ENCODE peak calls at places on chromosomes 7 and 10, in nine cellular contexts. B, R, M, C, A, W, Q, T and I are unnamed samples.

GRCh38 chr10:5811387-5811821 is 1.8 kb downstream of the GDI2 start:
- DNase-seq in B (peak; percentile 66), R (peak; percentile 54), M (peak; percentile 70), C (peak; percentile 53), A (no peak), W (peak; percentile 60), Q (peak; percentile 50), T (no peak), I (no peak)

GRCh38 chr7:6228865-6229264 is 43.6 kb downstream of the CYTH3 start:
- DNase-seq in B (no peak), R (no peak), M (peak; percentile 78), C (peak; percentile 70), A (no peak), W (peak; percentile 86), Q (peak; percentile 30), T (no peak), I (no peak)

GRCh38 chr7:76209310-76209709 is 7.6 kb downstream of the SRRM3 start:
- DNase-seq in B (no peak), R (no peak), M (no peak), C (no peak), A (no peak), W (no peak), Q (no peak), T (no peak), I (no peak)

GRCh38 chr10:18066947-18067346 is 73.3 kb upstream of the CACNB2 start:
- DNase-seq in B (peak; percentile 13), R (no peak), M (peak; percentile 22), C (no peak), A (no peak), W (peak; percentile 44), Q (no peak), T (no peak), I (no peak)

GRCh38 chr7:73599151-73599882 is 20.9 kb upstream of the TBL2 start:
- DNase-seq in B (no peak), R (no peak), M (no peak), C (no peak), A (no peak), W (no peak), Q (no peak), T (no peak), I (no peak)

GRCh38 chr7:82163586-82163985 is 280.0 kb downstream of the CACNA2D1 start:
- DNase-seq in B (no peak), R (no peak), M (no peak), C (no peak), A (no peak), W (no peak), Q (no peak), T (no peak), I (no peak)

GRCh38 chr10:63114031-63114814 is 18.9 kb upstream of the NRBF2 start:
- DNase-seq in B (no peak), R (peak; percentile 89), M (peak; percentile 98), C (peak; percentile 98), A (peak; percentile 77), W (peak; percentile 92), Q (no peak), T (peak; percentile 55), I (no peak)

GRCh38 chr7:21616796-21617436 is 74.1 kb downstream of the DNAH11 start:
- DNase-seq in B (peak; percentile 89), R (peak; percentile 87), M (peak; percentile 85), C (peak; percentile 81), A (no peak), W (peak; percentile 41), Q (peak; percentile 67), T (no peak), I (no peak)

GRCh38 chr10:62919776-62920175 is 103.6 kb upstream of the EGR2 start:
- DNase-seq in B (no peak), R (peak; percentile 47), M (no peak), C (peak; percentile 67), A (no peak), W (peak; percentile 35), Q (no peak), T (no peak), I (no peak)

GRCh38 chr7:17939111-17939669 is 1.1 kb downstream of the SNX13 start:
- DNase-seq in B (no peak), R (peak; percentile 47), M (peak; percentile 35), C (peak; percentile 44), A (no peak), W (peak; percentile 65), Q (peak; percentile 67), T (no peak), I (no peak)

GRCh38 chr7:43658718-43659548 is 70.4 kb downstream of the COA1 start:
- DNase-seq in B (no peak), R (peak; percentile 83), M (peak; percentile 91), C (peak; percentile 92), A (no peak), W (peak; percentile 82), Q (peak; percentile 36), T (no peak), I (no peak)

GRCh38 chr10:79360499-79361342 is 13.5 kb downstream of the PPIF start:
- DNase-seq in B (no peak), R (no peak), M (no peak), C (no peak), A (no peak), W (no peak), Q (no peak), T (no peak), I (peak; percentile 39)

GRCh38 chr10:59387951-59388431 is 25.6 kb upstream of the FAM13C start:
- DNase-seq in B (no peak), R (peak; percentile 31), M (peak; percentile 82), C (peak; percentile 90), A (no peak), W (peak; percentile 87), Q (no peak), T (no peak), I (no peak)

GRCh38 chr7:137652721-137653120 is 194.1 kb downstream of the DGKI start:
- DNase-seq in B (no peak), R (peak; percentile 59), M (peak; percentile 66), C (peak; percentile 35), A (no peak), W (peak; percentile 70), Q (no peak), T (no peak), I (no peak)

GRCh38 chr7:72405389-72405788 is 6.7 kb downstream of the CALN1 start:
- DNase-seq in B (no peak), R (peak; percentile 17), M (no peak), C (no peak), A (no peak), W (no peak), Q (no peak), T (no peak), I (no peak)

GRCh38 chr10:103691267-103691666 is 164.1 kb downstream of the SH3PXD2A start:
- DNase-seq in B (no peak), R (no peak), M (no peak), C (no peak), A (no peak), W (no peak), Q (no peak), T (no peak), I (no peak)
- H3K4me3 ChIP-seq in B (no peak overlapping the region), R (no peak overlapping the region), M (no peak overlapping the region), C (no peak overlapping the region), A (no peak overlapping the region), W (no peak overlapping the region), Q (no peak overlapping the region), T (no peak overlapping the region), I (no peak overlapping the region)

DNA sequence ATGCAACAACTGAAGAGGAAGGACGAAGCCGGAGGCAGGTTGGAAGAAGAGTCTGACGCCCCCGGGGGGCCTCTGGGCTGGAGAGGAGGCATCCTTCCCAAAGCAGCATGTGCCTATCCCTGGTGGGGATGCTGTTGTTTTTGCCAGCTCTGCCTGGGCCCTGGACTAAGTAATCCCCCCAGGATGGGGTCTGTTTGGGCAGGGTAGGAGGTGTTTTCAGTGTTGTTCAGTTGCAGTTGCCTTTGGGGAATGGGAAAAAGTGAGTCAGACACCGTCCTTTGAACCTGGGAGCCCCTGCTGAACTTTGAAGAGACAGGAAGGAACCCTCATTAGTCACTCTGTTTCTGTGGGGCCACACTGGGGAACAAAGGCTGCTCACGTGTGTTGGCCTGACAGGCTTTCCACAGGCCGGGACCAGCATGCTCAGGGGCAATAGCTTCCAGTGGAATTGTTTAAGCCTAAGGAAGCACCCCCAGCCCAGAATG is 35.2 kb upstream of the GDF10 start:
- DNase-seq in B (peak; percentile 14), R (no peak), M (no peak), C (no peak), A (no peak), W (no peak), Q (peak; percentile 29), T (no peak), I (peak; percentile 56)
- H3K4me3 ChIP-seq in B (no peak overlapping the region), R (no peak overlapping the region), M (no peak overlapping the region), C (no peak overlapping the region), A (no peak overlapping the region), W (no peak overlapping the region), Q (no peak overlapping the region), T (no peak overlapping the region), I (no peak overlapping the region)

DNA sequence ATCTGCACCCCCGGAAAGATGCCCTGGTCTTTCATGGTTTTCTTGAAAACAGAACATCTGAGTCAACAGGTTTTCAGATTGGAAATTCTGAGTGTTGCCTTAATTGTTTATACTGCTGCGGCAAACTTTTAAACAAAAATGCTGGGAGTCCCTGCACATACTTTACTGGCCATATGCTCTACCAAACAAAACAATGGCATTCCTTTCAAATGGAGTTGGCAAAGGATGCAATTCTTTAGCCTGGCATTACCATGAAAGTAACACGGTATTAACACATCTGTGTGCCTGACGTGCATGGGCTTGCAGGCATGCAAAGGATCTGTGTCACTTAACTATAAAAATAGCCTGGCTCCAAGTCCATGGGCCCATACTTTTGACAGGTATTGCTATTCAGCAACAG is 4.2 kb downstream of the INHBA start:
- DNase-seq in B (no peak), R (peak; percentile 90), M (peak; percentile 52), C (peak; percentile 64), A (no peak), W (peak; percentile 59), Q (peak; percentile 67), T (no peak), I (no peak)
- H3K4me3 ChIP-seq in B (no peak overlapping the region), R (no peak overlapping the region), M (peak overlapping the region; percentile 72), C (peak overlapping the region; percentile 86), A (peak overlapping the region; percentile 29), W (peak overlapping the region; percentile 62), Q (peak overlapping the region; percentile 94), T (no peak overlapping the region), I (no peak overlapping the region)

DNA sequence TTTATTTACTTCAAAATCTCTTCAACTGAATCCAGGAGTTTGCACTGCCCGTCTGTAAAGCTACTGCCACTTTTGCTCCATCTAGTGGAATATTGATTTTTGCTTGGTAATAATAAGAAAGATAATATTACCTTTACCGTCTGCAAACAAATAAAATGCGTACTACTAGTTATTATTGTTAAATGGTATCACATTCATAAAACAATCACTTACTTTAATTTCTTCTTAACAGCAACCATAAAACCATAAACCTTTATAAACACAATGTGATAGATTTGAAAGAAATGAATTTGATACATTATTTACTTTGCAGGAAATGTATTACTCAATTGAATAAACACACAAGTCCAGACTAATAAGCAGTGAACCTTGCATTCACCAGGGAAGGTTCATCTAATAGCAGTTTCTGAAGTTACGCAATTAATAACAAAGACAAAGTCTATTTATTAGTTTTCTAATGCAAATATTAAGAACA is 6.4 kb downstream of the AGMO start:
- DNase-seq in B (no peak), R (peak; percentile 91), M (peak; percentile 75), C (peak; percentile 46), A (no peak), W (peak; percentile 58), Q (peak; percentile 73), T (no peak), I (no peak)
- H3K4me3 ChIP-seq in B (no peak overlapping the region), R (no peak overlapping the region), M (no peak overlapping the region), C (no peak overlapping the region), A (no peak overlapping the region), W (no peak overlapping the region), Q (peak overlapping the region; percentile 32), T (peak overlapping the region; percentile 38), I (no peak overlapping the region)

GRCh38 chr7:42639930-42640329 is 271.9 kb downstream of the C7orf25 start:
- DNase-seq in B (no peak), R (no peak), M (peak; percentile 4), C (no peak), A (no peak), W (peak; percentile 71), Q (no peak), T (no peak), I (no peak)
- H3K4me3 ChIP-seq in B (no peak overlapping the region), R (no peak overlapping the region), M (no peak overlapping the region), C (no peak overlapping the region), A (no peak overlapping the region), W (no peak overlapping the region), Q (no peak overlapping the region), T (no peak overlapping the region), I (no peak overlapping the region)